ENCODE peak calls at places on chromosome 2, in eight cellular contexts. Z, B, K, H, D, I, E and F are unnamed samples.

GRCh38 chr2:207163053-207163814 is 2.5 kb downstream of the KLF7 start:
- DNase-seq in Z (peak; percentile 56), B (no peak), K (no peak), H (no peak), D (no peak), I (peak; percentile 73), E (peak; percentile 87), F (no peak)

GRCh38 chr2:58182527-58182926 is 58.6 kb downstream of the FANCL start:
- DNase-seq in Z (no peak), B (no peak), K (no peak), H (no peak), D (no peak), I (no peak), E (peak; percentile 6), F (no peak)

GRCh38 chr2:30731706-30732105 is 75.5 kb downstream of the CAPN13 start:
- DNase-seq in Z (no peak), B (no peak), K (no peak), H (no peak), D (no peak), I (no peak), E (no peak), F (no peak)

GRCh38 chr2:237627463-237628321 is at the start of gene LRRFIP1:
- DNase-seq in Z (no peak), B (peak; percentile 34), K (no peak), H (no peak), D (no peak), I (peak; percentile 66), E (peak; percentile 35), F (no peak)

GRCh38 chr2:38615237-38615636 is 12.5 kb upstream of the HNRNPLL start:
- DNase-seq in Z (no peak), B (no peak), K (no peak), H (no peak), D (no peak), I (no peak), E (peak; percentile 58), F (no peak)

GRCh38 chr2:99638791-99639190 is 149.0 kb upstream of the REV1 start:
- DNase-seq in Z (no peak), B (no peak), K (no peak), H (no peak), D (no peak), I (no peak), E (no peak), F (no peak)

GRCh38 chr2:218082586-218083351 is 13.7 kb downstream of the RUFY4 start:
- DNase-seq in Z (no peak), B (no peak), K (no peak), H (no peak), D (no peak), I (no peak), E (no peak), F (no peak)

GRCh38 chr2:238130111-238130695 is 8.3 kb upstream of the KLHL30 start:
- DNase-seq in Z (no peak), B (no peak), K (no peak), H (no peak), D (no peak), I (no peak), E (no peak), F (peak; percentile 6)

GRCh38 chr2:168165418-168165817 is 82.0 kb downstream of the STK39 start:
- DNase-seq in Z (no peak), B (no peak), K (no peak), H (no peak), D (no peak), I (no peak), E (peak; percentile 15), F (no peak)

DNA sequence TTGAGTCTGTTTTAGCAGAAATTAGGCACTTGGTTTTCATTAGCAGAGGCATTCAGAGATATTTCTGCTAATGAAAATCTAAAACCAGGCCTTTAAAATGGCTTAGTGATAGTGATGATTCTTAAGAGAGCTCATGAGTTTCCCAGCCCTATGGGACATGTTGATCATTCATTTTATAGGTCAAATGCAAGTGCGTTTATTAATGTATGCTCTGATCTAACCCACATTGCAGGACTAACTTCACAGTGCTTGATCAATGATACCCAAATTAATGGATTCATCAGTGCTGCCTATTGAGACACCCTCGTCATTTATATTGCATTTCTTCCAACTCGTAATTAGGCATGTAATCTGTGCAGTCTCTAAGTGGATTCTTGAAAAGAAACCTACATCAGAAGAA is 54.7 kb upstream of the ETAA1 start:
- DNase-seq in Z (no peak), B (no peak), K (no peak), H (no peak), D (no peak), I (no peak), E (no peak), F (no peak)
- H3K4me1 ChIP-seq in Z (no peaks in the 10 kb centered on the region), B (no peaks in the 10 kb centered on the region), K (no peaks in the 10 kb centered on the region), H (no peaks in the 10 kb centered on the region), D (no peaks in the 10 kb centered on the region), I (no peaks in the 10 kb centered on the region), E (peaks cover 15% of the 10 kb centered on the region), F (no peaks in the 10 kb centered on the region)

GRCh38 chr2:88606371-88607030 is 20.8 kb downstream of the EIF2AK3 start:
- DNase-seq in Z (no peak), B (no peak), K (no peak), H (no peak), D (no peak), I (no peak), E (no peak), F (no peak)
- H3K4me1 ChIP-seq in Z (no peaks in the 10 kb centered on the region), B (peaks cover 20% of the 10 kb centered on the region), K (no peaks in the 10 kb centered on the region), H (no peaks in the 10 kb centered on the region), D (no peaks in the 10 kb centered on the region), I (no peaks in the 10 kb centered on the region), E (peaks cover 4% of the 10 kb centered on the region), F (peaks cover under 1% of the 10 kb centered on the region)

DNA sequence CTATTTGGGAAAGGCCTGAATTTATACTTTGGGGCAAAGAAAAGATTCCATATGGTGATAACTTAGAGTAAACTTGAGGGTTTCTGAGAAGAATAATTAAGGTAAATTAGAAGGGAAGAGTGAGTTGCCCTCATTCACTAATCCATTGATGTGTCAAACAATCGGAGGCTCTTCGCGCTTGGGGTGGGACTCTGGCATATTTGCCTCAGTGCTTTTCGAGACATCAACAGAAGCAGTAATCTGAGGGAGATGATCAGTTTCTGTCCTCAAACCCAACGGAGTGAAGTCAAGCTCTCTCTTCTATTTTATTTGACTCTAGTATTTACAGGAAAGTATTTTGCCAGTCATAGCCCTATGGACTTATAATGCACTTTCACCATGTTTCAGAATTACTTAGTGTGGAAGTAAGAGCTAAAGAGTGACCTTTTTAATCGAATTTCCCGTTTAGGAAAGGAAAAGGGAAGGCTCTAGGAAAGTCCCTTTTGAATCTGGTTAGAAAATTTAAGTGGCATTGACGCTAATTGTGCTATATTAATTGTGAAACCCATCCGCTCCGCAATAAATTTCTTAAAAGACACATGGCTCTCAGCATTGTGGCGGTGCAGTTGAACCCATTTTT is 1.3 kb downstream of the RAB10 start:
- DNase-seq in Z (no peak), B (no peak), K (no peak), H (no peak), D (no peak), I (no peak), E (no peak), F (no peak)
- H3K4me1 ChIP-seq in Z (peaks cover 22% of the 10 kb centered on the region), B (peaks cover 5% of the 10 kb centered on the region), K (peaks cover 4% of the 10 kb centered on the region), H (peaks cover 6% of the 10 kb centered on the region), D (no peaks in the 10 kb centered on the region), I (peaks cover 12% of the 10 kb centered on the region), E (peaks cover 9% of the 10 kb centered on the region), F (peaks cover 51% of the 10 kb centered on the region)

GRCh38 chr2:1254662-1255372 is 158.4 kb upstream of the TPO start:
- DNase-seq in Z (no peak), B (no peak), K (no peak), H (no peak), D (no peak), I (no peak), E (no peak), F (no peak)
- H3K4me1 ChIP-seq in Z (no peaks in the 10 kb centered on the region), B (no peaks in the 10 kb centered on the region), K (no peaks in the 10 kb centered on the region), H (no peaks in the 10 kb centered on the region), D (no peaks in the 10 kb centered on the region), I (no peaks in the 10 kb centered on the region), E (no peaks in the 10 kb centered on the region), F (peaks cover 9% of the 10 kb centered on the region)

DNA sequence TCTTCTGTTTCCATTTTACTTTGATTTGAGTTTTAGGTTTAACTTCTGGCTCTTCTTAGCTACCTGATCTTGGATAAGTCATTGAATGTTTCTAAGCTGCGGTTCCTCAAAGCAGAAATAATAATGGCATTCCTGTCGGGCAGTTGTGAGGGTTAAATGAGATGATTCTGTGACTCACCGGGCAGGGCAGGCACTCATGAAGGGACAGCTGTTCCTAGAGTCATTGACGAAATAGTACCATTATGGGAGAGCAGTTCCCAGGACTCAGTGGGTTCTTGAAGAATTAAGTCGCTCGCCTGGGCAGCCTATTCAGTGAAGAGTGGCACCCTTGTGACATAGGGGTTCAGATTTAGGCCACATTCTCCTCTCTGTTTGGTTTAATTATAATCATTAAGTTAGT is 10.3 kb downstream of the TRIB2 start:
- DNase-seq in Z (no peak), B (no peak), K (no peak), H (no peak), D (no peak), I (no peak), E (no peak), F (no peak)
- H3K4me1 ChIP-seq in Z (peaks cover 13% of the 10 kb centered on the region), B (no peaks in the 10 kb centered on the region), K (peaks cover 4% of the 10 kb centered on the region), H (peaks cover 5% of the 10 kb centered on the region), D (peaks cover under 1% of the 10 kb centered on the region), I (peaks cover 5% of the 10 kb centered on the region), E (no peaks in the 10 kb centered on the region), F (peaks cover 100% of the 10 kb centered on the region)

GRCh38 chr2:233082934-233083755 is 23.0 kb downstream of the INPP5D start:
- DNase-seq in Z (no peak), B (no peak), K (no peak), H (no peak), D (no peak), I (no peak), E (no peak), F (no peak)
- H3K4me1 ChIP-seq in Z (no peaks in the 10 kb centered on the region), B (no peaks in the 10 kb centered on the region), K (no peaks in the 10 kb centered on the region), H (no peaks in the 10 kb centered on the region), D (peaks cover 8% of the 10 kb centered on the region), I (no peaks in the 10 kb centered on the region), E (no peaks in the 10 kb centered on the region), F (peaks cover 70% of the 10 kb centered on the region)

GRCh38 chr2:141242008-141242407 is 888.8 kb downstream of the LRP1B start:
- DNase-seq in Z (no peak), B (peak; percentile 6), K (no peak), H (no peak), D (no peak), I (no peak), E (no peak), F (no peak)
- H3K4me1 ChIP-seq in Z (no peaks in the 10 kb centered on the region), B (no peaks in the 10 kb centered on the region), K (no peaks in the 10 kb centered on the region), H (no peaks in the 10 kb centered on the region), D (no peaks in the 10 kb centered on the region), I (no peaks in the 10 kb centered on the region), E (no peaks in the 10 kb centered on the region), F (no peaks in the 10 kb centered on the region)